ENCODE peak calls at places on chromosome 6, in six cellular contexts. One of them, this sample, is unnamed.

GRCh38 chr6:167917755-167918154 is 79.7 kb upstream of the KIF25 start:
- DNase-seq in H1: no peak
- DNase-seq in K562: no peak
- DNase-seq in GM12878: no peak
- DNase-seq in HCT116: no peak
- DNase-seq in HepG2: no peak
- DNase-seq in this sample: no peak

GRCh38 chr6:157670466-157671186 is 152.4 kb upstream of the SNX9 start:
- DNase-seq in K562: no peak
- DNase-seq in HCT116: no peak
- DNase-seq in GM12878: no peak
- DNase-seq in HepG2: no peak
- DNase-seq in H1: no peak
- DNase-seq in this sample: no peak

GRCh38 chr6:129946439-129947140 is 71.8 kb upstream of the L3MBTL3 start:
- DNase-seq in K562: no peak
- DNase-seq in HepG2: no peak
- DNase-seq in GM12878: no peak
- DNase-seq in HCT116: no peak
- DNase-seq in H1: no peak
- DNase-seq in this sample: peak; percentile 20

GRCh38 chr6:150894935-150895686 is 29.6 kb downstream of the MTHFD1L start:
- DNase-seq in GM12878: peak; percentile 61
- DNase-seq in H1: no peak
- DNase-seq in HepG2: peak; percentile 25
- DNase-seq in K562: peak; percentile 43
- DNase-seq in HCT116: no peak
- DNase-seq in this sample: no peak

GRCh38 chr6:108176281-108177089 is 10.7 kb downstream of the NR2E1 start:
- DNase-seq in GM12878: no peak
- DNase-seq in H1: peak; percentile 60
- DNase-seq in HepG2: no peak
- DNase-seq in HCT116: no peak
- DNase-seq in K562: no peak
- DNase-seq in this sample: no peak

GRCh38 chr6:28871335-28872156 is 52.2 kb downstream of the TRIM27 start:
- DNase-seq in HCT116: no peak
- DNase-seq in HepG2: no peak
- DNase-seq in GM12878: no peak
- DNase-seq in H1: no peak
- DNase-seq in K562: no peak
- DNase-seq in this sample: no peak

GRCh38 chr6:3500262-3501001 is 43.6 kb upstream of the SLC22A23 start:
- DNase-seq in HepG2: peak; percentile 42
- DNase-seq in HCT116: no peak
- DNase-seq in H1: no peak
- DNase-seq in K562: no peak
- DNase-seq in GM12878: no peak
- DNase-seq in this sample: no peak

GRCh38 chr6:62626661-62627060 is 340.6 kb upstream of the KHDRBS2 start:
- DNase-seq in HepG2: no peak
- DNase-seq in H1: no peak
- DNase-seq in K562: no peak
- DNase-seq in GM12878: no peak
- DNase-seq in HCT116: no peak
- DNase-seq in this sample: no peak

GRCh38 chr6:125307150-125307838 is 5.5 kb upstream of the HDDC2 start:
- DNase-seq in HepG2: peak; percentile 33
- DNase-seq in HCT116: no peak
- DNase-seq in K562: peak; percentile 78
- DNase-seq in H1: no peak
- DNase-seq in GM12878: no peak
- DNase-seq in this sample: no peak

GRCh38 chr6:7075341-7075740 is 32.4 kb upstream of the RREB1 start:
- DNase-seq in HCT116: no peak
- DNase-seq in H1: no peak
- DNase-seq in K562: no peak
- DNase-seq in GM12878: no peak
- DNase-seq in HepG2: no peak
- DNase-seq in this sample: no peak

GRCh38 chr6:39561536-39562266 is 163.5 kb downstream of the KIF6 start:
- DNase-seq in H1: no peak
- DNase-seq in K562: no peak
- DNase-seq in GM12878: no peak
- DNase-seq in HepG2: no peak
- DNase-seq in HCT116: no peak
- DNase-seq in this sample: no peak

GRCh38 chr6:114042267-114043075 is 71.5 kb upstream of the HDAC2 start:
- DNase-seq in HepG2: no peak
- DNase-seq in HCT116: no peak
- DNase-seq in H1: no peak
- DNase-seq in GM12878: no peak
- DNase-seq in K562: no peak
- DNase-seq in this sample: no peak

GRCh38 chr6:41940759-41941279 is 789 bp downstream of the CCND3 start:
- DNase-seq in H1: peak; percentile 74
- DNase-seq in GM12878: no peak
- DNase-seq in K562: no peak
- DNase-seq in HCT116: no peak
- DNase-seq in HepG2: no peak
- DNase-seq in this sample: no peak

GRCh38 chr6:30819287-30819917 is 64.9 kb upstream of the DDR1 start:
- DNase-seq in K562: no peak
- DNase-seq in HCT116: no peak
- DNase-seq in H1: no peak
- DNase-seq in HepG2: no peak
- DNase-seq in GM12878: no peak
- DNase-seq in this sample: no peak

GRCh38 chr6:39114395-39114706 is 635 bp downstream of the SAYSD1 start:
- DNase-seq in K562: no peak
- DNase-seq in H1: no peak
- DNase-seq in GM12878: no peak
- DNase-seq in HCT116: no peak
- DNase-seq in HepG2: no peak
- DNase-seq in this sample: no peak

GRCh38 chr6:27940766-27941165 is 16.3 kb upstream of the OR2B6 start:
- DNase-seq in GM12878: no peak
- DNase-seq in HCT116: no peak
- DNase-seq in H1: no peak
- DNase-seq in HepG2: no peak
- DNase-seq in K562: peak; percentile 74
- DNase-seq in this sample: no peak

GRCh38 chr6:166904101-166904746 is 52.1 kb downstream of the RNASET2 start:
- DNase-seq in GM12878: no peak
- DNase-seq in HCT116: no peak
- DNase-seq in K562: no peak
- DNase-seq in HepG2: no peak
- DNase-seq in H1: peak; percentile 47
- DNase-seq in this sample: no peak

GRCh38 chr6:166365806-166366205 is 16.9 kb downstream of the MPC1 start:
- DNase-seq in GM12878: no peak
- DNase-seq in K562: no peak
- DNase-seq in HepG2: no peak
- DNase-seq in HCT116: no peak
- DNase-seq in H1: no peak
- DNase-seq in this sample: no peak

DNA sequence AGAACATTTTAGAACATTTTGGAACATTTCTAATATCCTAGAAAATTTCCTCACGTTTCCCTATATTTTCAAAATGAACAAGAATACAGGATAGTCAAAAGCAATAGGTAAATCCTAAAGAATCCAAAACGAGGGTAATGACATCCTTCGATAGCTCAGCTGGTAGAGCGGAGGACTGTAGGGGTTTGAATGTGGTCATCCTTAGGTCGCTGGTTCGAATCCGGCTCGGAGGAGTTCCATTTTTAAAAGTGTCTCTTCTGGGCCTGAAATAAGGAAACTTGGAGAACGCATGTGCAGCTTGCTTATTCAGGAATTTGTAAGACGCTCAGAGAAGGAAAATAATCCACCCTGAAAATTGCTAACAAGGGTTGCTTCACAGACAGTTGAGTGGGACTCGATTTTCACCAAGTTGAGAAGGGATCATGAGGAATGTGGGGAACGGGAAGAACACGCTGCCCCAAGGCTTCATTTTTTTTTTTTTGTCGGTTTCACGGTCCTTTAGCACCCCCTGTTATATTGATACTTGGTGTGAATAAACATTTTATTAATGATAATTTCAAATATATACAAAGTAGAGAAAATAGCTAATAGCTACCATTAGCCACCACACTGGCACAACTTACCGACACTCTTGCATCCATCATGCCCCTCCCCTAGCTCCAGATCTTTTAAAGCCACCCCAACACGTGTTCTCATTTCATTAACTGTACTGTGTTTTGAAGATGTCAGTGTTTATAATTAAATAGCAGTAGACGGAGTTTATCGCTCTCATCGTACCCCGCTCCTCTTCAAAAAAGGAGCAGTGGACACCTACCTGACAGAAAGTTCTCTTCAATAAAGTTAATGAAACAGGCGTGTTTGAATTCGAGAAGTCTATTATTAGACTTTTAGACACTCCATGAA is 1.8 kb upstream of the ABT1 start:
- DNase-seq in HCT116: peak; percentile 80
- DNase-seq in H1: peak; percentile 85
- DNase-seq in K562: peak; percentile 56
- DNase-seq in HepG2: peak; percentile 58
- DNase-seq in GM12878: no peak
- DNase-seq in this sample: peak; percentile 62
- TF ChIP-seq ZNF274 in HCT116: no peak
- TF ChIP-seq ZNF274 in H1: no peak
- TF ChIP-seq ZNF274 in K562: no peak
- TF ChIP-seq ZNF274 in HepG2: no peak
- TF ChIP-seq ZNF274 in GM12878: no peak
- TF ChIP-seq ZNF274 in this sample: no peak

DNA sequence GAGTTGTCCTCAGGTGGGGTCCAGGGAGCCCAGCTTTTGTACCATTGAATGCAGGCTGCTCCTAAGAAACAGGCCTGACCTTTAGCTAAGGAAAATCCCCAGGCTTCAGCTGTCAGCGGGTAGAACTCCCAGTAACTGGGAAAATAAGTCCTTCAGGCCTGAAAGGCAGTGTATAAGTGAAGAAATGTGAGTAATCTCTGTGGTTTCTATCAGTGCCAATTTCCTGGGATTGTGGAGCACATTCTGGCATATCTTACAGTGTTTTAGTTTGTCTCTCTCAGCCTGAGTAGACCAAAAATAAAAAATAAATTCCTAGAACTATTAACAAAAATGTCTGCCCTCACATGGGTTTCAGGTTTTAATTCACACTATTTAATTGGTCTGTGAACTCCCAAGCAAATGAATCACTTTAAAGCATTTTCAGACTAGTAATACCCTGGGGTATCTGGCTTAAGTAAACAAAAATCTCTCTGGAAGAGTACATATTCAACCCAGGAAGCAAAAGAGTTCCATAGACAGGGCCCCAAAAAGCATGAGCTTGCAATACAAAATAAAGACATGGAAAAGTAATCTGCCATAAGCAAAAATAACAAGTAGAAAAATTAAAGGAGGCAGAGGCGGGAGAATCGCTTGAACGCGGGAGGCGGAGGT is 566.2 kb upstream of the NOX3 start:
- DNase-seq in HCT116: no peak
- DNase-seq in GM12878: no peak
- DNase-seq in H1: no peak
- DNase-seq in K562: no peak
- DNase-seq in HepG2: no peak
- DNase-seq in this sample: no peak
- TF ChIP-seq ZNF274 in HCT116: no peak
- TF ChIP-seq ZNF274 in GM12878: no peak
- TF ChIP-seq ZNF274 in H1: no peak
- TF ChIP-seq ZNF274 in K562: no peak
- TF ChIP-seq ZNF274 in HepG2: no peak
- TF ChIP-seq ZNF274 in this sample: no peak

DNA sequence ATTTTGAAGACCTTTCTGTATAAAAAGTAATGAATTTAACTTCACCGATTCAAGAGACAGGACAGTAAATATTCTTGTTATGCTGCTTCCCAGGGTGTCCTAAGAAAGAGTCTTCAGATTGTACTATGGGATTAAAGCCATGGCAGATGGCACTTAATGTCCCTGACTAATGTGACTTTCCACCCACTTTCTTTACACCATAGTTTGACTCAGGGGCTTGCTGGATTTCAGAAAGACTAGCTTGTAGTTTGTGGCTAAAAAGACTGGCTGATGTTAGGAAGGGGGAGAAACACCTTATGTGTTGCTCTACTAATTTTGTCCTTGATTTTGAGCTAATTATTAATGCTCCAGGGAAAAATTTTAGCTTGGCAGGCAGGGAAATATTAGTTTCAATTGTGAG is 75.9 kb downstream of the UTRN start:
- DNase-seq in K562: no peak
- DNase-seq in HCT116: no peak
- DNase-seq in H1: no peak
- DNase-seq in HepG2: no peak
- DNase-seq in GM12878: no peak
- DNase-seq in this sample: no peak
- TF ChIP-seq ZNF274 in K562: no peak
- TF ChIP-seq ZNF274 in HCT116: no peak
- TF ChIP-seq ZNF274 in H1: no peak
- TF ChIP-seq ZNF274 in HepG2: no peak
- TF ChIP-seq ZNF274 in GM12878: no peak
- TF ChIP-seq ZNF274 in this sample: no peak

GRCh38 chr6:131937219-131937618 is 14.0 kb downstream of the CCN2 start:
- DNase-seq in GM12878: no peak
- DNase-seq in K562: no peak
- DNase-seq in HepG2: no peak
- DNase-seq in H1: no peak
- DNase-seq in HCT116: no peak
- DNase-seq in this sample: no peak
- TF ChIP-seq ZNF274 in GM12878: no peak
- TF ChIP-seq ZNF274 in K562: no peak
- TF ChIP-seq ZNF274 in HepG2: no peak
- TF ChIP-seq ZNF274 in H1: no peak
- TF ChIP-seq ZNF274 in HCT116: no peak
- TF ChIP-seq ZNF274 in this sample: no peak